ENCODE peak calls at places on chromosomes 11 and 22, in seven cellular contexts. W, Z, G, F, A, Q and T are unnamed samples.

GRCh38 chr11:9565822-9566560 is 7.5 kb upstream of the WEE1 start:
- DNase-seq in W (peak; percentile 100), A (peak; percentile 100), Q (peak; percentile 100), F (no peak), Z (peak; percentile 39), G (peak; percentile 99), T (peak; percentile 100)

GRCh38 chr11:72078477-72078876 is 1.9 kb downstream of the NUMA1 start:
- DNase-seq in W (no peak), A (peak; percentile 37), G (peak; percentile 49), F (no peak), Q (peak; percentile 45), Z (no peak), T (no peak)

GRCh38 chr22:42116848-42117424 is 13.7 kb downstream of the CYP2D6 start:
- DNase-seq in G (no peak), W (peak; percentile 30), Z (no peak), A (no peak), Q (peak; percentile 8), F (peak; percentile 79), T (peak; percentile 31)

GRCh38 chr11:126840201-126840886 is 160.2 kb downstream of the KIRREL3 start:
- DNase-seq in W (no peak), F (no peak), G (no peak), A (peak; percentile 6), Q (no peak), Z (no peak), T (peak; percentile 86)

GRCh38 chr22:48765595-48765994 is 1062.1 kb downstream of the BRD1 start:
- DNase-seq in A (no peak), Q (no peak), F (no peak), W (no peak), G (no peak), Z (peak; percentile 4), T (no peak)

GRCh38 chr22:27754247-27754887 is 47.2 kb downstream of the MN1 start:
- DNase-seq in W (no peak), F (no peak), A (peak; percentile 34), Q (no peak), Z (no peak), G (no peak), T (no peak)

GRCh38 chr11:67645521-67646457 is 4.7 kb downstream of the ACY3 start:
- DNase-seq in Z (no peak), Q (no peak), W (no peak), F (no peak), G (no peak), A (no peak), T (no peak)

GRCh38 chr11:103652013-103652412 is 384.4 kb upstream of the DDI1 start:
- DNase-seq in Z (no peak), A (peak; percentile 76), Q (peak; percentile 45), F (no peak), W (peak; percentile 42), G (peak; percentile 52), T (peak; percentile 88)

GRCh38 chr11:67352546-67353316 is 615 bp downstream of the POLD4 start:
- DNase-seq in F (peak; percentile 69), W (no peak), Z (peak; percentile 59), Q (peak; percentile 41), A (no peak), G (peak; percentile 54), T (no peak)

GRCh38 chr11:105244157-105244820 is 104.7 kb upstream of the CARD18 start:
- DNase-seq in A (peak; percentile 91), W (peak; percentile 96), F (no peak), G (peak; percentile 92), Z (no peak), Q (peak; percentile 97), T (peak; percentile 98)

GRCh38 chr11:85685820-85686459 is at the start of gene CCDC89:
- DNase-seq in A (peak; percentile 99), G (peak; percentile 15), Q (peak; percentile 99), W (peak; percentile 98), Z (peak; percentile 30), F (peak; percentile 69), T (peak; percentile 99)

GRCh38 chr22:20159088-20159487 is 8.2 kb upstream of the CCDC188 start:
- DNase-seq in A (no peak), Z (no peak), G (no peak), F (no peak), Q (no peak), W (no peak), T (no peak)

GRCh38 chr11:19992162-19992561 is 168.1 kb downstream of the DBX1 start:
- DNase-seq in A (no peak), F (no peak), Q (no peak), W (no peak), G (no peak), Z (no peak), T (no peak)

GRCh38 chr11:68037481-68038225 is 1.2 kb upstream of the TCIRG1 start:
- DNase-seq in G (no peak), A (no peak), W (no peak), Z (peak; percentile 71), F (peak; percentile 69), Q (no peak), T (no peak)

GRCh38 chr11:58625826-58626460 is 3.5 kb downstream of the CNTF start:
- DNase-seq in F (no peak), W (peak; percentile 27), Q (peak; percentile 70), G (peak; percentile 31), A (peak; percentile 26), Z (no peak), T (peak; percentile 75)

GRCh38 chr22:41110968-41111367 is 18.6 kb downstream of the EP300 start:
- DNase-seq in Q (no peak), F (no peak), A (no peak), Z (no peak), W (no peak), G (no peak), T (no peak)

GRCh38 chr22:38203090-38203810 is 1.5 kb downstream of the MAFF start:
- DNase-seq in F (peak; percentile 85), W (peak; percentile 50), G (peak; percentile 60), Q (peak; percentile 58), Z (peak; percentile 85), A (peak; percentile 46), T (peak; percentile 44)

GRCh38 chr22:26714971-26715370 is 57.6 kb downstream of the MIAT start:
- DNase-seq in F (no peak), Z (no peak), A (no peak), W (no peak), Q (no peak), G (no peak), T (no peak)

GRCh38 chr22:20751185-20751851 is 22.6 kb upstream of the SERPIND1 start:
- DNase-seq in Q (peak; percentile 3), Z (no peak), F (no peak), W (no peak), A (no peak), G (no peak), T (no peak)

GRCh38 chr11:103948331-103948730 is 88.1 kb upstream of the DDI1 start:
- DNase-seq in W (no peak), G (no peak), Q (no peak), Z (no peak), F (no peak), A (no peak), T (peak; percentile 42)

GRCh38 chr11:62665075-62665629 is at the start of the genes C11orf98 and CSKMT:
- DNase-seq in F (peak; percentile 96), A (peak; percentile 94), Z (peak; percentile 95), G (peak; percentile 98), Q (peak; percentile 93), W (peak; percentile 94), T (peak; percentile 91)

GRCh38 chr11:12693485-12694181 is 19.4 kb downstream of the TEAD1 start:
- DNase-seq in G (peak; percentile 96), Q (peak; percentile 98), Z (peak; percentile 42), F (peak; percentile 71), W (peak; percentile 98), A (peak; percentile 98), T (peak; percentile 99)

GRCh38 chr11:91459840-91460239 is 764.8 kb upstream of the FAT3 start:
- DNase-seq in A (no peak), W (no peak), Q (peak; percentile 5), F (no peak), Z (no peak), G (peak; percentile 57), T (peak; percentile 5)

GRCh38 chr22:45927059-45927458 is 49.9 kb downstream of the WNT7B start:
- DNase-seq in Z (no peak), Q (no peak), W (no peak), G (no peak), A (no peak), F (no peak), T (no peak)

GRCh38 chr11:5992604-5993251 is 5.9 kb upstream of the OR52L1 start:
- DNase-seq in G (peak; percentile 33), F (no peak), W (peak; percentile 30), Z (no peak), Q (peak; percentile 16), A (peak; percentile 29), T (peak; percentile 4)

GRCh38 chr22:27241430-27242110 is 560.0 kb downstream of the MN1 start:
- DNase-seq in W (peak; percentile 44), G (no peak), A (peak; percentile 60), Z (peak; percentile 43), F (no peak), Q (no peak), T (no peak)

DNA sequence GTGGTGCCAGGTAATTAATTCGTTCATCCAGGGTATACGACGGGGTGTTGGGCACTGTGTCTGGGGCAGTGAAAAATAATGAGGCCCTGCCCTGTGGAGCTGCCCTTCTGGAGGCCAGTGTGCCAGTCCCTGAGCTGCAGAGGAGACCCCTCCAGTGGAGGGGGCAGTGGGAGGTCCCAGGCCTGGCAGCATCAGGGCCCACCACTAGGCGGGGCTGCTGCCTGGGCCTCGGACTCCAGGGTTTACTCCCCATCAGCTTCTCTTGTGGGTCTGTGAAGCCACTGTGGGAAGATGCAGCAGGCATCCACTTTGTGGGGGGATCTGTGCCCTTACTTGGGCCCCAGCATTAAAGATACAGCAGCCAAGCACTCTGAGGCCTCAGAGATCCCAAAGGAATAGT is 17.4 kb upstream of the TMPRSS6 start:
- DNase-seq in Q (no peak), W (no peak), G (no peak), Z (no peak), A (no peak), F (no peak), T (no peak)
- TF ChIP-seq CTCF in Q (peak; percentile 20), W (peak; percentile 10), G (peak; percentile 45), Z (no peak), A (peak; percentile 32), F (peak; percentile 20), T (no peak)

DNA sequence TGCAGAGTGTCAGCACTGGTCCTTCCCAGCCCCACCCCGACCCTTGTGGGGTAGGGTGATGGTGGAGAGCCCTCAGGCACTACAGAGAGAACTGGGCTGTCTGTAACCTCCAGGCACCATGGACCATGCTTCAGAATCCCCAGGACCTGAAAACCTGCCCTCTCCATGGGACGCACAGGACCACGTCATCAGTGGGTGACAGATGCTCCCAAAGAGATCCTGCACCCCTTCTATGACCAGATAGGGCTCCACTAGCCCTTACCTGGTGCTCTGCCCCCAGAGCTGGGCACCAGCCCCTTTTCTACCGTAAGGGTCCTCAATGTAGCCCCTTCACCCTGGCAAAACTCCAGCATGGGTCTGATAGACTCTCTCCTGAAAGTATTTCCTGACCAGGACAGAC is 165.9 kb upstream of the NECTIN1 start:
- DNase-seq in W (no peak), F (no peak), Q (no peak), Z (no peak), G (no peak), A (no peak), T (no peak)
- H3K4me3 ChIP-seq in W (no peak overlapping the region), F (no peak overlapping the region), Q (no peak overlapping the region), Z (no peak overlapping the region), G (no peak overlapping the region), A (no peak overlapping the region), T (no peak overlapping the region)

GRCh38 chr22:44567846-44568493 is 69.9 kb upstream of the RTL6 start:
- DNase-seq in F (peak; percentile 69), Z (peak; percentile 57), G (peak; percentile 36), A (peak; percentile 58), W (peak; percentile 65), Q (peak; percentile 71), T (peak; percentile 15)
- TF ChIP-seq CTCF in F (peak; percentile 63), Z (no peak), G (peak; percentile 58), A (peak; percentile 65), W (peak; percentile 67), Q (peak; percentile 70), T (peak; percentile 69)

GRCh38 chr22:23696326-23696851 is 5.6 kb downstream of the RGL4 start:
- DNase-seq in Q (peak; percentile 76), A (no peak), G (no peak), W (peak; percentile 70), F (peak; percentile 66), Z (peak; percentile 51), T (no peak)
- H3K4me3 ChIP-seq in Q (no peak overlapping the region), A (no peak overlapping the region), G (no peak overlapping the region), W (no peak overlapping the region), F (no peak overlapping the region), Z (no peak overlapping the region), T (no peak overlapping the region)